ENCODE peak calls at places on chromosomes 3 and 15, in four cellular contexts. One of them, this sample, is unnamed.

GRCh38 chr3:13161021-13161759 is 88.0 kb upstream of the IQSEC1 start:
- DNase-seq in coronary artery: no peak
- DNase-seq in naive thymus-derived CD4-positive, alpha-beta T cell: no peak
- DNase-seq in ovary: no peak
- DNase-seq in this sample: no peak

GRCh38 chr3:40494698-40495097 is 11.1 kb upstream of the ZNF620 start:
- DNase-seq in naive thymus-derived CD4-positive, alpha-beta T cell: no peak
- DNase-seq in coronary artery: no peak
- DNase-seq in ovary: no peak
- DNase-seq in this sample: no peak

GRCh38 chr3:16338124-16338523 is 73.1 kb downstream of the OXNAD1 start:
- DNase-seq in coronary artery: no peak
- DNase-seq in ovary: no peak
- DNase-seq in naive thymus-derived CD4-positive, alpha-beta T cell: peak
- DNase-seq in this sample: no peak

GRCh38 chr3:195909294-195909644 is 918 bp upstream of the TNK2 start:
- DNase-seq in coronary artery: no peak
- DNase-seq in naive thymus-derived CD4-positive, alpha-beta T cell: no peak
- DNase-seq in ovary: no peak
- DNase-seq in this sample: no peak

GRCh38 chr15:90075420-90076289 is 26.6 kb downstream of the IDH2 start:
- DNase-seq in coronary artery: no peak
- DNase-seq in ovary: no peak
- DNase-seq in naive thymus-derived CD4-positive, alpha-beta T cell: no peak
- DNase-seq in this sample: no peak

GRCh38 chr15:57654136-57654845 is 52.2 kb upstream of the POLR2M start:
- DNase-seq in naive thymus-derived CD4-positive, alpha-beta T cell: no peak
- DNase-seq in ovary: no peak
- DNase-seq in coronary artery: no peak
- DNase-seq in this sample: no peak

GRCh38 chr3:179927191-179927590 is 109.5 kb downstream of the PEX5L start:
- DNase-seq in naive thymus-derived CD4-positive, alpha-beta T cell: no peak
- DNase-seq in ovary: no peak
- DNase-seq in coronary artery: no peak
- DNase-seq in this sample: no peak

GRCh38 chr3:177554900-177555759 is 357.8 kb upstream of the TBL1XR1 start:
- DNase-seq in ovary: no peak
- DNase-seq in coronary artery: no peak
- DNase-seq in naive thymus-derived CD4-positive, alpha-beta T cell: no peak
- DNase-seq in this sample: no peak

GRCh38 chr15:32029862-32030781 is at the start of gene CHRNA7:
- DNase-seq in ovary: peak
- DNase-seq in naive thymus-derived CD4-positive, alpha-beta T cell: no peak
- DNase-seq in coronary artery: no peak
- DNase-seq in this sample: peak

GRCh38 chr3:123876858-123877257 is 7.3 kb downstream of the MYLK start:
- DNase-seq in naive thymus-derived CD4-positive, alpha-beta T cell: no peak
- DNase-seq in coronary artery: no peak
- DNase-seq in ovary: no peak
- DNase-seq in this sample: no peak

GRCh38 chr3:194690501-194691372 is 5.1 kb downstream of the FAM43A start:
- DNase-seq in naive thymus-derived CD4-positive, alpha-beta T cell: no peak
- DNase-seq in ovary: no peak
- DNase-seq in coronary artery: peak
- DNase-seq in this sample: no peak

GRCh38 chr3:100725935-100726334 is 16.6 kb downstream of the TFG start:
- DNase-seq in ovary: no peak
- DNase-seq in naive thymus-derived CD4-positive, alpha-beta T cell: no peak
- DNase-seq in coronary artery: no peak
- DNase-seq in this sample: no peak

GRCh38 chr3:88005066-88005465 is 53.7 kb downstream of the CGGBP1 start:
- DNase-seq in naive thymus-derived CD4-positive, alpha-beta T cell: no peak
- DNase-seq in ovary: no peak
- DNase-seq in coronary artery: no peak
- DNase-seq in this sample: no peak

GRCh38 chr3:29533992-29534391 is 253.1 kb downstream of the RBMS3 start:
- DNase-seq in naive thymus-derived CD4-positive, alpha-beta T cell: no peak
- DNase-seq in ovary: no peak
- DNase-seq in coronary artery: no peak
- DNase-seq in this sample: no peak

GRCh38 chr15:74635228-74635627 is 19.6 kb downstream of the CLK3 start:
- DNase-seq in ovary: peak
- DNase-seq in coronary artery: peak
- DNase-seq in naive thymus-derived CD4-positive, alpha-beta T cell: peak
- DNase-seq in this sample: no peak

GRCh38 chr3:184322731-184323487 is 8.5 kb downstream of the EIF4G1 start:
- DNase-seq in coronary artery: no peak
- DNase-seq in ovary: no peak
- DNase-seq in naive thymus-derived CD4-positive, alpha-beta T cell: no peak
- DNase-seq in this sample: no peak

GRCh38 chr3:27907929-27908328 is 185.8 kb upstream of the EOMES start:
- DNase-seq in coronary artery: no peak
- DNase-seq in ovary: no peak
- DNase-seq in naive thymus-derived CD4-positive, alpha-beta T cell: no peak
- DNase-seq in this sample: no peak

DNA sequence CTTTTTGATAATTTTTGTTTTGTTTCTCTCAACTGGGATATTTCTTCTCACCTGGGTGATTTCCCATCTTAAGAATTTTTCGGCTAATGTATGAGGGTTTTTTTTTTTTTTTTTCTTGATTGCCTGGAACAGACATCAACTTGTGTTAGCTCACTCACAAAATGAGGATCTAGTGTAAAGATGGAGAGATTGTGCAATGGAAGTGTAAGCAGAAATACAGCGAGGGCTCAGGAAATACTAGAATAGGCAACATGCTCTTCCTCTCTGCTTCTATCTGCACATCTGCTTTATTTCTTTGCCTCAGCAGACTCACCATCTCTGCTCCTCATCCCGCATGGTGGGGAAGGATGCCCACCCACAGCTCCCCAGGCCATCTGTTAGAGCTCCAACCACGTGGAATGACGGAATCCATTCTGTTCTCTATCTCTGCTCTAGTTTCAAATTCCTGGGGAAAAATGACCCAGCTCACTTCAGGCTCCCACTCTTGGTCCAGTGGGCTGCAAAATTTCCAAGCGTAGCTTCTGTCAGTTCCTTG is 128.0 kb upstream of the ADAMTS9 start:
- DNase-seq in ovary: no peak
- DNase-seq in coronary artery: no peak
- DNase-seq in naive thymus-derived CD4-positive, alpha-beta T cell: no peak
- DNase-seq in this sample: no peak
- H3K27ac ChIP-seq in ovary: no peak
- H3K27ac ChIP-seq in coronary artery: peak
- H3K27ac ChIP-seq in naive thymus-derived CD4-positive, alpha-beta T cell: no peak
- H3K27ac ChIP-seq in this sample: no peak

GRCh38 chr3:52233968-52234367 is 5.0 kb downstream of the TWF2 start:
- DNase-seq in coronary artery: no peak
- DNase-seq in ovary: no peak
- DNase-seq in naive thymus-derived CD4-positive, alpha-beta T cell: no peak
- DNase-seq in this sample: peak

GRCh38 chr3:52232279-52233107 is 6.5 kb downstream of the TWF2 start:
- DNase-seq in coronary artery: no peak
- DNase-seq in ovary: no peak
- DNase-seq in naive thymus-derived CD4-positive, alpha-beta T cell: no peak
- DNase-seq in this sample: no peak

GRCh38 chr3:52233108-52233591 is 5.8 kb downstream of the TWF2 start:
- DNase-seq in coronary artery: no peak
- DNase-seq in naive thymus-derived CD4-positive, alpha-beta T cell: no peak
- DNase-seq in ovary: no peak
- DNase-seq in this sample: no peak

GRCh38 chr3:52236424-52236886 is 2.5 kb downstream of the TWF2 start:
- DNase-seq in coronary artery: no peak
- DNase-seq in naive thymus-derived CD4-positive, alpha-beta T cell: no peak
- DNase-seq in ovary: no peak
- DNase-seq in this sample: no peak

DNA sequence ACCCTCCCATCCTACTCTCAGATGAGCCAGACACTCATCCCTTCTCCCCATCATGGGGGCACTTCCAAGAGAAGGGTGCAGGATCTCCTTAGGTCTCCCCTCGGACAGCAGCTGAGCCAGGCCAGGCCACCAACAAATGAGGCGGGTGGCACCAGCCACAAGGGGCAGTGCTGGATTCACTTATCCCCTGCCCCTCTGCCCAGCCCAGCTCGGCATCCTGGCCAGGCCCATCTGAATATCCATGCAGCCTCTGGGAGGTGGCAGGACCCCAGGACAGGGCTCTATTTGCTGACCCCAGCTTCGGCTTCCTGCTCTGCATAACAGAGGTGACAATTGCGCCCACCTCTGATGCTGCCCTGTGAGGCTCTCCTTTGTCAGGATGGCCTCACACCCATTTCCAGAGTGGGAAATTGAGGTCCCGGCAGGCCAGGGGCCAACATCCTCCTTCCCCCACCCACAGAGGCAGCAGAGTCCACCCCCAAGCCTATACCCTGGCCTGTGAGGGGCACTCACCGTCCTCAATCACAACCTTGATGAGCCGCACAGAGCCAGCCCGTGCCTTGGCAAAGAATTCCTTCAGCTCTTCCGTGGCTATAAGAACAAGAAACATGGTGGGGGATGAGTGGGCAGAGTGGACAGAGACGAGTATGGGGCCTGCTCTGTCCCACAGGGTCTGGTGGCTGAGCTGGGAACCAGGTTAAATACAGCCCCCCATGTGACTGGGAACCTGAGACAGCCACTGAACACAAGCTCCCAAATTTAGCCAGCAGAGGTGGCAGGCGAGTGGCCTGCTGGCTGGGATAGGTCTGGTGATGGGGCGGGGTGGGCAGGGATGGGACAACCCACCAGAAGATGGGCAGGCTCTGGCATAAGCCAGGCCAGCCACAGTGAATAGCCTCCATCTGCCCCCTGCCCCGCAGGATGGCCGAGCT is 4.2 kb downstream of the TWF2 start:
- DNase-seq in ovary: no peak
- DNase-seq in coronary artery: peak
- DNase-seq in naive thymus-derived CD4-positive, alpha-beta T cell: no peak
- DNase-seq in this sample: no peak
- H3K27ac ChIP-seq in ovary: no peak
- H3K27ac ChIP-seq in coronary artery: no peak
- H3K27ac ChIP-seq in naive thymus-derived CD4-positive, alpha-beta T cell: peak
- H3K27ac ChIP-seq in this sample: no peak

GRCh38 chr3:38579146-38579545 is 70.3 kb downstream of the SCN5A start:
- DNase-seq in naive thymus-derived CD4-positive, alpha-beta T cell: peak
- DNase-seq in ovary: no peak
- DNase-seq in coronary artery: peak
- DNase-seq in this sample: no peak
- H3K27ac ChIP-seq in naive thymus-derived CD4-positive, alpha-beta T cell: no peak
- H3K27ac ChIP-seq in ovary: no peak
- H3K27ac ChIP-seq in coronary artery: no peak
- H3K27ac ChIP-seq in this sample: no peak

GRCh38 chr3:73419993-73420392 is 204.7 kb downstream of the PDZRN3 start:
- DNase-seq in coronary artery: no peak
- DNase-seq in ovary: peak
- DNase-seq in naive thymus-derived CD4-positive, alpha-beta T cell: no peak
- DNase-seq in this sample: no peak
- H3K27ac ChIP-seq in coronary artery: no peak
- H3K27ac ChIP-seq in ovary: peak
- H3K27ac ChIP-seq in naive thymus-derived CD4-positive, alpha-beta T cell: no peak
- H3K27ac ChIP-seq in this sample: no peak

GRCh38 chr3:189132901-189133300 is 38.9 kb upstream of the TPRG1 start:
- DNase-seq in naive thymus-derived CD4-positive, alpha-beta T cell: no peak
- DNase-seq in coronary artery: no peak
- DNase-seq in ovary: no peak
- DNase-seq in this sample: no peak
- H3K27ac ChIP-seq in naive thymus-derived CD4-positive, alpha-beta T cell: no peak
- H3K27ac ChIP-seq in coronary artery: no peak
- H3K27ac ChIP-seq in ovary: no peak
- H3K27ac ChIP-seq in this sample: no peak

DNA sequence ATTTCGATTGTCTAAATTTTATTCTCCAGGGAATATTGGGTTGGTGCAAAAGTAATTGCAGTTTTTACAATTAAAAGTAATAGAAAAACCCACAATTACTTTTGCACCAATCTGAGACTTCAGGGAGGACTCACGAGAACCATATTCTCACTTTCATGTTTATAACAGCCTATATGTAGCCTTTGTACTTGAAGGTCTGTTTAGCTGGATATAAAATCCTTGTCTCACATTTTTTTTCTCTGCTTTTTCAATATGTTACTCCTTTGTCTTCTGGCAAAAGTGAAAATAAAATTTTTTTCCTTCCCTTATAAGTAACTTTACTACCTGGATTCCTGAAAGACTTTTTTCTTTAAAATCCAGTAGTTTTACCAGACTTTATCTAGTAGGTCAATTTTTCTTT is 9.2 kb downstream of the SIDT1 start:
- DNase-seq in coronary artery: no peak
- DNase-seq in ovary: no peak
- DNase-seq in naive thymus-derived CD4-positive, alpha-beta T cell: no peak
- DNase-seq in this sample: no peak
- H3K27ac ChIP-seq in coronary artery: no peak
- H3K27ac ChIP-seq in ovary: no peak
- H3K27ac ChIP-seq in naive thymus-derived CD4-positive, alpha-beta T cell: no peak
- H3K27ac ChIP-seq in this sample: no peak

This sample was measured in substantia nigra.